ENCODE peak calls at places on chromosomes 5 and 9, in eight cellular contexts. D, Z, Y, X, G, S, R and M are unnamed samples.
A peak's percentile ranks its signal among the peaks of the same experiment; 100 is the strongest.

GRCh38 chr5:173925449-173926071 is 37.4 kb downstream of the CPEB4 start:
- DNase-seq in X (no peak), D (no peak), S (peak; percentile 0), Z (peak; percentile 74), G (peak; percentile 34), R (no peak), Y (no peak), M (peak; percentile 63)

GRCh38 chr5:115375922-115376321 is 79.5 kb upstream of the CCDC112 start:
- DNase-seq in S (no peak), R (peak; percentile 21), Y (no peak), Z (no peak), G (no peak), D (no peak), X (no peak), M (no peak)

GRCh38 chr5:145975361-145976066 is 39.1 kb downstream of the SH3RF2 start:
- DNase-seq in Z (peak; percentile 32), X (no peak), R (no peak), Y (no peak), D (no peak), G (no peak), S (no peak), M (peak; percentile 90)

GRCh38 chr5:159215886-159216285 is 6.5 kb upstream of the RNF145 start:
- DNase-seq in G (no peak), X (no peak), R (no peak), D (no peak), Z (no peak), S (no peak), Y (no peak), M (no peak)

GRCh38 chr9:134413890-134414731 is 87.9 kb downstream of the RXRA start:
- DNase-seq in R (peak; percentile 49), Z (peak; percentile 95), D (no peak), Y (no peak), S (peak; percentile 100), X (peak; percentile 82), G (peak; percentile 55), M (peak; percentile 96)

GRCh38 chr5:147417133-147417813 is 92.6 kb downstream of the DPYSL3 start:
- DNase-seq in D (no peak), R (no peak), S (no peak), G (no peak), X (no peak), Z (peak; percentile 60), Y (peak; percentile 31), M (no peak)

GRCh38 chr9:34190996-34191892 is 12.4 kb downstream of the UBAP1 start:
- DNase-seq in Z (peak; percentile 51), D (no peak), Y (no peak), G (no peak), X (no peak), R (no peak), S (peak; percentile 1), M (peak; percentile 40)

GRCh38 chr5:73654171-73654811 is 28.3 kb downstream of the ARHGEF28 start:
- DNase-seq in X (no peak), R (no peak), G (no peak), D (no peak), Z (peak; percentile 41), Y (no peak), S (no peak), M (peak; percentile 93)

GRCh38 chr5:156128026-156128425 is 198.9 kb upstream of the SGCD start:
- DNase-seq in G (no peak), R (no peak), D (no peak), Y (no peak), S (no peak), X (no peak), Z (no peak), M (no peak)

GRCh38 chr5:135426102-135427082 is 20.8 kb downstream of the DCANP1 start:
- DNase-seq in Y (no peak), D (no peak), S (peak; percentile 34), G (no peak), R (no peak), Z (peak; percentile 77), X (no peak), M (peak; percentile 79)

GRCh38 chr5:10590226-10591047 is 26.6 kb downstream of the ANKRD33B start:
- DNase-seq in Y (no peak), R (no peak), X (no peak), S (no peak), G (no peak), D (no peak), Z (peak; percentile 48), M (peak; percentile 89)

GRCh38 chr9:108787664-108788048 is 68.1 kb downstream of the ACTL7B start:
- DNase-seq in R (no peak), Z (no peak), S (no peak), X (no peak), D (no peak), G (no peak), Y (peak; percentile 48), M (no peak)

GRCh38 chr5:35904443-35905132 is 33.8 kb downstream of the CAPSL start:
- DNase-seq in X (no peak), G (no peak), Z (no peak), D (no peak), S (no peak), Y (no peak), R (no peak), M (no peak)

GRCh38 chr5:75037106-75037505 is 15.3 kb downstream of the GCNT4 start:
- DNase-seq in Z (peak; percentile 93), Y (no peak), S (no peak), R (no peak), D (no peak), X (peak; percentile 35), G (no peak), M (peak; percentile 76)

GRCh38 chr9:6822696-6823095 is 64.9 kb downstream of the KDM4C start:
- DNase-seq in X (no peak), Y (no peak), S (no peak), R (no peak), G (no peak), Z (no peak), D (no peak), M (no peak)

GRCh38 chr5:31671339-31671741 is 32.4 kb downstream of the PDZD2 start:
- DNase-seq in D (no peak), X (no peak), S (no peak), G (no peak), R (peak; percentile 23), Z (no peak), Y (no peak), M (no peak)

GRCh38 chr9:75039804-75040203 is 11.7 kb upstream of the CARNMT1 start:
- DNase-seq in S (no peak), Y (no peak), R (no peak), D (no peak), X (no peak), Z (peak; percentile 36), G (no peak), M (no peak)

GRCh38 chr5:15492545-15492944 is 7.4 kb upstream of the FBXL7 start:
- DNase-seq in Y (no peak), R (no peak), X (no peak), D (no peak), Z (peak; percentile 42), G (no peak), S (no peak), M (no peak)

GRCh38 chr9:84781431-84781830 is 111.9 kb downstream of the NTRK2 start:
- DNase-seq in X (no peak), R (no peak), D (no peak), S (peak; percentile 11), G (peak; percentile 12), Y (no peak), Z (peak; percentile 24), M (peak; percentile 9)

GRCh38 chr9:109500421-109500974 is 2.4 kb upstream of the PTPN3 start:
- DNase-seq in R (no peak), G (no peak), Y (no peak), S (no peak), D (no peak), Z (no peak), X (no peak), M (no peak)

GRCh38 chr9:16689352-16689938 is 181.0 kb downstream of the BNC2 start:
- DNase-seq in Y (no peak), R (no peak), X (no peak), G (no peak), D (no peak), S (no peak), Z (no peak), M (no peak)

GRCh38 chr5:52356311-52356918 is 431.3 kb upstream of the ITGA1 start:
- DNase-seq in Y (no peak), Z (peak; percentile 35), S (peak; percentile 19), R (no peak), X (no peak), G (no peak), D (no peak), M (peak; percentile 22)

GRCh38 chr5:116378007-116378831 is 196.4 kb downstream of the SEMA6A start:
- DNase-seq in S (peak; percentile 76), D (peak; percentile 64), X (no peak), Z (no peak), R (no peak), Y (no peak), G (peak; percentile 20), M (no peak)

GRCh38 chr9:135848341-135849047 is 58.9 kb downstream of the CAMSAP1 start:
- DNase-seq in Y (no peak), Z (no peak), D (no peak), X (no peak), G (no peak), R (no peak), S (no peak), M (no peak)

GRCh38 chr5:137137013-137137632 is 362.0 kb downstream of the SPOCK1 start:
- DNase-seq in Y (no peak), S (no peak), X (no peak), Z (no peak), G (no peak), D (no peak), R (no peak), M (no peak)

GRCh38 chr5:51860532-51861018 is 477.3 kb downstream of the ISL1 start:
- DNase-seq in S (no peak), Z (no peak), Y (no peak), G (no peak), X (no peak), D (no peak), R (no peak), M (peak; percentile 20)

GRCh38 chr5:168002116-168002515 is 289.3 kb upstream of the WWC1 start:
- DNase-seq in D (no peak), Z (no peak), X (no peak), Y (no peak), G (no peak), R (no peak), S (no peak), M (no peak)

GRCh38 chr9:6987381-6987780 is 229.6 kb downstream of the KDM4C start:
- DNase-seq in X (no peak), Z (no peak), R (no peak), Y (no peak), D (no peak), G (no peak), S (no peak), M (no peak)

GRCh38 chr5:21145376-21145775 is 1157.4 kb upstream of the CDH18 start:
- DNase-seq in G (no peak), S (no peak), X (no peak), Y (no peak), R (no peak), D (no peak), Z (no peak), M (no peak)

GRCh38 chr9:125172351-125172750 is 17.3 kb downstream of the PPP6C start:
- DNase-seq in D (no peak), X (no peak), G (no peak), S (no peak), R (no peak), Z (peak; percentile 35), Y (no peak), M (peak; percentile 27)

GRCh38 chr5:154753792-154754191 is 1.4 kb upstream of the LARP1 start:
- DNase-seq in G (no peak), R (peak; percentile 26), D (peak; percentile 83), Y (peak; percentile 85), Z (peak; percentile 98), S (no peak), X (peak; percentile 33), M (peak; percentile 69)

GRCh38 chr5:80834710-80835109 is 125.5 kb upstream of the RASGRF2 start:
- DNase-seq in Z (no peak), G (no peak), Y (no peak), R (no peak), X (no peak), D (no peak), S (no peak), M (no peak)

GRCh38 chr5:154740957-154741356 is 14.2 kb upstream of the LARP1 start:
- DNase-seq in Y (peak; percentile 47), X (peak; percentile 33), R (peak; percentile 12), D (no peak), Z (peak; percentile 87), G (no peak), S (no peak), M (no peak)

GRCh38 chr9:33040792-33041458 is 15.9 kb downstream of the DNAJA1 start:
- DNase-seq in X (no peak), G (no peak), S (no peak), Y (no peak), R (no peak), D (no peak), Z (no peak), M (no peak)